ENCODE peak calls at places on chromosomes 12 and 14, in eight cellular contexts. One of them, this sample, is unnamed.

GRCh38 chr12:51307655-51308593 is 16.1 kb downstream of the BIN2 start:
- DNase-seq in fibroblast of the aortic adventitia: peak; percentile 92
- DNase-seq in CD8-positive, alpha-beta T cell: no peak
- DNase-seq in adrenal gland: peak; percentile 20
- DNase-seq in sigmoid colon: no peak
- DNase-seq in A549: peak; percentile 89
- DNase-seq in choroid plexus epithelial cell: peak; percentile 71
- DNase-seq in tibial artery: no peak
- DNase-seq in this sample: no peak

GRCh38 chr14:60736494-60736893 is 1.9 kb downstream of the MNAT1 start:
- DNase-seq in fibroblast of the aortic adventitia: peak; percentile 77
- DNase-seq in CD8-positive, alpha-beta T cell: no peak
- DNase-seq in adrenal gland: no peak
- DNase-seq in sigmoid colon: no peak
- DNase-seq in A549: no peak
- DNase-seq in choroid plexus epithelial cell: peak; percentile 85
- DNase-seq in tibial artery: no peak
- DNase-seq in this sample: no peak

GRCh38 chr12:67578976-67579661 is 69.4 kb upstream of the DYRK2 start:
- DNase-seq in fibroblast of the aortic adventitia: no peak
- DNase-seq in CD8-positive, alpha-beta T cell: no peak
- DNase-seq in adrenal gland: no peak
- DNase-seq in sigmoid colon: no peak
- DNase-seq in A549: no peak
- DNase-seq in choroid plexus epithelial cell: peak; percentile 30
- DNase-seq in tibial artery: no peak
- DNase-seq in this sample: no peak

GRCh38 chr12:9779209-9779608 is 18.5 kb upstream of the CD69 start:
- DNase-seq in fibroblast of the aortic adventitia: no peak
- DNase-seq in CD8-positive, alpha-beta T cell: no peak
- DNase-seq in adrenal gland: no peak
- DNase-seq in sigmoid colon: no peak
- DNase-seq in A549: no peak
- DNase-seq in choroid plexus epithelial cell: no peak
- DNase-seq in tibial artery: no peak
- DNase-seq in this sample: no peak

GRCh38 chr12:8914716-8915526 is 612 bp downstream of the PHC1 start:
- DNase-seq in fibroblast of the aortic adventitia: peak; percentile 34
- DNase-seq in CD8-positive, alpha-beta T cell: peak; percentile 78
- DNase-seq in adrenal gland: peak; percentile 53
- DNase-seq in sigmoid colon: peak; percentile 77
- DNase-seq in A549: peak; percentile 70
- DNase-seq in choroid plexus epithelial cell: peak; percentile 72
- DNase-seq in tibial artery: peak; percentile 78
- DNase-seq in this sample: peak; percentile 27

GRCh38 chr14:65414961-65415589 is 2.5 kb downstream of the FUT8 start:
- DNase-seq in fibroblast of the aortic adventitia: peak; percentile 76
- DNase-seq in CD8-positive, alpha-beta T cell: no peak
- DNase-seq in adrenal gland: no peak
- DNase-seq in sigmoid colon: no peak
- DNase-seq in A549: peak; percentile 12
- DNase-seq in choroid plexus epithelial cell: peak; percentile 68
- DNase-seq in tibial artery: no peak
- DNase-seq in this sample: no peak

GRCh38 chr12:90575995-90576394 is 379.0 kb downstream of the CCER1 start:
- DNase-seq in fibroblast of the aortic adventitia: no peak
- DNase-seq in CD8-positive, alpha-beta T cell: no peak
- DNase-seq in adrenal gland: no peak
- DNase-seq in sigmoid colon: no peak
- DNase-seq in A549: no peak
- DNase-seq in choroid plexus epithelial cell: no peak
- DNase-seq in tibial artery: no peak
- DNase-seq in this sample: no peak

GRCh38 chr12:112270673-112271072 is 111.6 kb downstream of the HECTD4 start:
- DNase-seq in fibroblast of the aortic adventitia: peak; percentile 4
- DNase-seq in CD8-positive, alpha-beta T cell: no peak
- DNase-seq in adrenal gland: no peak
- DNase-seq in sigmoid colon: no peak
- DNase-seq in A549: no peak
- DNase-seq in choroid plexus epithelial cell: peak; percentile 34
- DNase-seq in tibial artery: no peak
- DNase-seq in this sample: no peak

GRCh38 chr14:68947802-68948201 is 31.3 kb downstream of the ACTN1 start:
- DNase-seq in fibroblast of the aortic adventitia: peak; percentile 79
- DNase-seq in CD8-positive, alpha-beta T cell: no peak
- DNase-seq in adrenal gland: peak; percentile 59
- DNase-seq in sigmoid colon: peak; percentile 93
- DNase-seq in A549: no peak
- DNase-seq in choroid plexus epithelial cell: peak; percentile 84
- DNase-seq in tibial artery: peak; percentile 97
- DNase-seq in this sample: no peak

GRCh38 chr12:82608706-82609105 is 78.0 kb upstream of the TMTC2 start:
- DNase-seq in fibroblast of the aortic adventitia: peak; percentile 13
- DNase-seq in CD8-positive, alpha-beta T cell: no peak
- DNase-seq in adrenal gland: no peak
- DNase-seq in sigmoid colon: no peak
- DNase-seq in A549: no peak
- DNase-seq in choroid plexus epithelial cell: peak; percentile 68
- DNase-seq in tibial artery: no peak
- DNase-seq in this sample: no peak

GRCh38 chr12:64325055-64325454 is 65.5 kb downstream of the C12orf56 start:
- DNase-seq in fibroblast of the aortic adventitia: no peak
- DNase-seq in CD8-positive, alpha-beta T cell: no peak
- DNase-seq in adrenal gland: no peak
- DNase-seq in sigmoid colon: no peak
- DNase-seq in A549: no peak
- DNase-seq in choroid plexus epithelial cell: no peak
- DNase-seq in tibial artery: no peak
- DNase-seq in this sample: no peak

GRCh38 chr12:2681426-2682205 is 113.2 kb upstream of the FKBP4 start:
- DNase-seq in fibroblast of the aortic adventitia: no peak
- DNase-seq in CD8-positive, alpha-beta T cell: no peak
- DNase-seq in adrenal gland: no peak
- DNase-seq in sigmoid colon: no peak
- DNase-seq in A549: no peak
- DNase-seq in choroid plexus epithelial cell: no peak
- DNase-seq in tibial artery: no peak
- DNase-seq in this sample: no peak

GRCh38 chr12:57456145-57456700 is 1.1 kb downstream of the INHBE start:
- DNase-seq in fibroblast of the aortic adventitia: peak; percentile 28
- DNase-seq in CD8-positive, alpha-beta T cell: peak; percentile 70
- DNase-seq in adrenal gland: no peak
- DNase-seq in sigmoid colon: no peak
- DNase-seq in A549: peak; percentile 53
- DNase-seq in choroid plexus epithelial cell: peak; percentile 56
- DNase-seq in tibial artery: no peak
- DNase-seq in this sample: no peak

GRCh38 chr14:81416981-81417380 is 16.9 kb upstream of the STON2 start:
- DNase-seq in fibroblast of the aortic adventitia: no peak
- DNase-seq in CD8-positive, alpha-beta T cell: no peak
- DNase-seq in adrenal gland: no peak
- DNase-seq in sigmoid colon: no peak
- DNase-seq in A549: no peak
- DNase-seq in choroid plexus epithelial cell: no peak
- DNase-seq in tibial artery: no peak
- DNase-seq in this sample: no peak

GRCh38 chr12:80218925-80219714 is 119.8 kb downstream of the OTOGL start:
- DNase-seq in fibroblast of the aortic adventitia: no peak
- DNase-seq in CD8-positive, alpha-beta T cell: no peak
- DNase-seq in adrenal gland: no peak
- DNase-seq in sigmoid colon: no peak
- DNase-seq in A549: no peak
- DNase-seq in choroid plexus epithelial cell: no peak
- DNase-seq in tibial artery: no peak
- DNase-seq in this sample: no peak

GRCh38 chr14:53542692-53543091 is 389.6 kb upstream of the DDHD1 start:
- DNase-seq in fibroblast of the aortic adventitia: peak; percentile 50
- DNase-seq in CD8-positive, alpha-beta T cell: no peak
- DNase-seq in adrenal gland: peak; percentile 29
- DNase-seq in sigmoid colon: no peak
- DNase-seq in A549: no peak
- DNase-seq in choroid plexus epithelial cell: peak; percentile 36
- DNase-seq in tibial artery: no peak
- DNase-seq in this sample: no peak

GRCh38 chr12:12017798-12018197 is 52.9 kb upstream of the BCL2L14 start:
- DNase-seq in fibroblast of the aortic adventitia: no peak
- DNase-seq in CD8-positive, alpha-beta T cell: no peak
- DNase-seq in adrenal gland: no peak
- DNase-seq in sigmoid colon: no peak
- DNase-seq in A549: no peak
- DNase-seq in choroid plexus epithelial cell: peak; percentile 32
- DNase-seq in tibial artery: no peak
- DNase-seq in this sample: no peak
- TF ChIP-seq CTCF in fibroblast of the aortic adventitia: peak; percentile 5
- TF ChIP-seq CTCF in CD8-positive, alpha-beta T cell: no peak
- TF ChIP-seq CTCF in adrenal gland: no peak
- TF ChIP-seq CTCF in sigmoid colon: no peak
- TF ChIP-seq CTCF in A549: peak; percentile 6
- TF ChIP-seq CTCF in choroid plexus epithelial cell: peak; percentile 62
- TF ChIP-seq CTCF in tibial artery: no peak
- TF ChIP-seq CTCF in this sample: no peak

DNA sequence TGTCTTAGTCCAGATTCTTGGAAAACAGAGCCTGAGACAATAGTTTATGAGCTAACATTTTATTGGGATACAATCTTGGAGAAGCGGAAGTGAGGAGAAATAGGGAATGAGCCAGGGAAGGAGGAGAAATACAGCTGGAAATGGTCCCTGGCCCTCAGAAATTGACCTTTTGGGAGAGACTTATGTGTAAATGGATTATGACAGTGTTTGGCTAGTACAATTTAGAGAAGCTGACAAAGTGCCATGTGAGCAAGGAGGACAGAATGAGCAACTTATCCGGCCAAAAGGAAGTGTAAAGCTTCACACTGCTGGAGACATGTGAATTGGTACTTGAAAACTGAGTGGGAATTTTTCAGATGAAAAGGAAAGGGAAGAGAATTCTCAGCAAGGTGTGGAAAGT is 2.9 kb downstream of the GLIPR1 start:
- DNase-seq in fibroblast of the aortic adventitia: peak; percentile 56
- DNase-seq in CD8-positive, alpha-beta T cell: no peak
- DNase-seq in adrenal gland: no peak
- DNase-seq in sigmoid colon: no peak
- DNase-seq in A549: no peak
- DNase-seq in choroid plexus epithelial cell: no peak
- DNase-seq in tibial artery: no peak
- DNase-seq in this sample: no peak
- H3K4me3 ChIP-seq in fibroblast of the aortic adventitia: peak overlapping the region; percentile 80
- H3K4me3 ChIP-seq in CD8-positive, alpha-beta T cell: no peak overlapping the region
- H3K4me3 ChIP-seq in adrenal gland: no peak overlapping the region
- H3K4me3 ChIP-seq in sigmoid colon: no peak overlapping the region
- H3K4me3 ChIP-seq in A549: no peak overlapping the region
- H3K4me3 ChIP-seq in choroid plexus epithelial cell: peak overlapping the region; percentile 26
- H3K4me3 ChIP-seq in tibial artery: peak overlapping the region; percentile 57
- H3K4me3 ChIP-seq in this sample: peak overlapping the region; percentile 20

DNA sequence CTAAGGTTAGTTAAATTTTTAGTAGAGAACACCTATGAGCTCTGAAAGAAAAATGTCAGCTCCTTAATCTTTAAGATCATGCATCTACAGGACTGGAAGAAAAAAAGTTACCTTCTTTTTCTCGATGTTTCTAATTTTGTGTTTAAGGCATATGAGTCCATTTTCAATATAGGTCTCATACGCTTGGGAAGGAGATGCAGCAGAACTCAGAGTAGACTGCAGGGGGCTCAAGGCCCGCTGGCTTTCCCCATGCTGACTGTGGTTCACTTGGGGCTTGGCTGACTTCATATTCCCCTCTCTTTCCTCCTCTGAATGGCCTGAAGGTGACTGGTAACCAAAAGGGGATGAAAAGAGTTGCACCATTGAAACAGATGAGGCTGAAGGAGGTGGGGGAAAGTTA is 1.5 kb downstream of the CAPRIN2 start:
- DNase-seq in fibroblast of the aortic adventitia: peak; percentile 52
- DNase-seq in CD8-positive, alpha-beta T cell: no peak
- DNase-seq in adrenal gland: no peak
- DNase-seq in sigmoid colon: no peak
- DNase-seq in A549: peak; percentile 40
- DNase-seq in choroid plexus epithelial cell: peak; percentile 55
- DNase-seq in tibial artery: no peak
- DNase-seq in this sample: no peak
- TF ChIP-seq CTCF in fibroblast of the aortic adventitia: peak; percentile 59
- TF ChIP-seq CTCF in CD8-positive, alpha-beta T cell: peak; percentile 22
- TF ChIP-seq CTCF in adrenal gland: no peak
- TF ChIP-seq CTCF in sigmoid colon: no peak
- TF ChIP-seq CTCF in A549: peak; percentile 20
- TF ChIP-seq CTCF in choroid plexus epithelial cell: peak; percentile 65
- TF ChIP-seq CTCF in tibial artery: peak; percentile 5
- TF ChIP-seq CTCF in this sample: peak; percentile 58

DNA sequence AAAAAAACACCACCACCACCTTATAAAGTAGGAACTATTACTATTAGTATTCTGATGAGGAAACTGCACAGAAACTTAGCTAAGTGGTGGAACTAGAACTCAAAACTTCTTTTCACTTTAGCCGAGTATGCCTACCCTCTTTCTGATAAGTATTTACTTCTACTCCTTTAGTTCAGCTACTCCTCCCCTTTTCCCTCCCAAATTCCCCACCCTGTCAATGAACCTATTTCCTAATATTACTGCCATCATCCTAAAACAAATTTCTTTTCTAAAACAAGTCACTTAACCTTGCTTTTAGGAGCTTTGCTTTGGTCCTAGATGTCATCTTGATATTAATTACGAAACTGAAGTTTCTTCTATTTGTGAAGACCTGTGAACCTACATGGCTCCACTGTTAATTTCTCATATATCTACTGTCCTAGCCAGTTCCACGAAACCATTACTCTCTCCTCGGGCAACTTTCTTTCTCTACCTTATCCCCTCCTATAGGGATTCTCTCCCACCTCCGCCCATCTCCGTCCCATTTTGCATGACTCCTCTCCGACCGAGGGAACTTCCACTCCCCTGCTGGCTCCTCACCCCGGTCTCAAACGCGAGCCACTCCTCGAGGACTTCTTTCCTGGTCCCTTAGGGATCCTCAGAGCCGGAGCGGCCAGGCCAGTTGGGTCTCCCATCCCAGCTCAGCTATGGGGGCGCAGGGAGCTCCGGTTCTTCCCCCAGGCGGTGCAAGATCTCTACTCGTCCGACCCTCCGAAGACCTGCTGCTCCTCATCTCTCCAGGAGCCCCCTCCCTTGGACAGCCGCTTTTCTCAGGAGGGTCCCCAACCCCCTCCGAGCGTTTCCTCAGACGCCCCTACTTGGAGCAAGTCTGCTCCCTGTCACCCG is 1.1 kb downstream of the NUMB start:
- DNase-seq in fibroblast of the aortic adventitia: no peak
- DNase-seq in CD8-positive, alpha-beta T cell: no peak
- DNase-seq in adrenal gland: peak; percentile 35
- DNase-seq in sigmoid colon: peak; percentile 80
- DNase-seq in A549: no peak
- DNase-seq in choroid plexus epithelial cell: peak; percentile 35
- DNase-seq in tibial artery: peak; percentile 77
- DNase-seq in this sample: no peak
- H3K4me3 ChIP-seq in fibroblast of the aortic adventitia: peak overlapping the region; percentile 86
- H3K4me3 ChIP-seq in CD8-positive, alpha-beta T cell: peak overlapping the region; percentile 67
- H3K4me3 ChIP-seq in adrenal gland: peak overlapping the region; percentile 91
- H3K4me3 ChIP-seq in sigmoid colon: peak overlapping the region; percentile 100
- H3K4me3 ChIP-seq in A549: peak overlapping the region; percentile 89
- H3K4me3 ChIP-seq in choroid plexus epithelial cell: peak overlapping the region; percentile 88
- H3K4me3 ChIP-seq in tibial artery: peak overlapping the region; percentile 98
- H3K4me3 ChIP-seq in this sample: peak overlapping the region; percentile 93

This sample was measured in HFF-Myc.